ENCODE peak calls at places on chromosomes 5 and 9, in ten cellular contexts. One of them, this sample, is unnamed. For H3K4me1, the result is how much of the 10 kb centered on the place peaks cover.

GRCh38 chr9:113911850-113912249 is 35.7 kb downstream of the ZNF618 start:
- DNase-seq in psoas muscle: no peak
- DNase-seq in upper lobe of right lung: no peak
- DNase-seq in HCT116: no peak
- DNase-seq in lung: no peak
- DNase-seq in tibial nerve: no peak
- DNase-seq in transverse colon: no peak
- DNase-seq in Peyer's patch: no peak
- DNase-seq in H9: no peak
- DNase-seq in tibial artery: no peak
- DNase-seq in this sample: peak

GRCh38 chr5:52007230-52007858 is 624.1 kb downstream of the ISL1 start:
- DNase-seq in tibial artery: no peak
- DNase-seq in lung: no peak
- DNase-seq in H9: peak
- DNase-seq in upper lobe of right lung: no peak
- DNase-seq in tibial nerve: no peak
- DNase-seq in psoas muscle: no peak
- DNase-seq in HCT116: peak
- DNase-seq in Peyer's patch: no peak
- DNase-seq in transverse colon: no peak
- DNase-seq in this sample: no peak

GRCh38 chr9:7174884-7175283 is 417.1 kb downstream of the KDM4C start:
- DNase-seq in tibial nerve: no peak
- DNase-seq in transverse colon: no peak
- DNase-seq in Peyer's patch: no peak
- DNase-seq in lung: no peak
- DNase-seq in psoas muscle: no peak
- DNase-seq in tibial artery: no peak
- DNase-seq in upper lobe of right lung: no peak
- DNase-seq in H9: no peak
- DNase-seq in HCT116: no peak
- DNase-seq in this sample: no peak

GRCh38 chr5:130871346-130872086 is 293.5 kb downstream of the HINT1 start:
- DNase-seq in H9: peak
- DNase-seq in lung: no peak
- DNase-seq in upper lobe of right lung: no peak
- DNase-seq in tibial nerve: peak
- DNase-seq in tibial artery: no peak
- DNase-seq in Peyer's patch: peak
- DNase-seq in transverse colon: peak
- DNase-seq in psoas muscle: peak
- DNase-seq in HCT116: peak
- DNase-seq in this sample: no peak

GRCh38 chr5:135551593-135552447 is 16.1 kb upstream of the NEUROG1 start:
- DNase-seq in upper lobe of right lung: no peak
- DNase-seq in tibial artery: peak
- DNase-seq in lung: peak
- DNase-seq in transverse colon: peak
- DNase-seq in Peyer's patch: peak
- DNase-seq in tibial nerve: peak
- DNase-seq in psoas muscle: peak
- DNase-seq in HCT116: peak
- DNase-seq in H9: peak
- DNase-seq in this sample: peak

GRCh38 chr5:151085517-151086031 is 4.7 kb upstream of the TNIP1 start:
- DNase-seq in tibial nerve: peak
- DNase-seq in upper lobe of right lung: peak
- DNase-seq in Peyer's patch: peak
- DNase-seq in H9: no peak
- DNase-seq in psoas muscle: peak
- DNase-seq in lung: peak
- DNase-seq in transverse colon: peak
- DNase-seq in HCT116: no peak
- DNase-seq in tibial artery: no peak
- DNase-seq in this sample: no peak

GRCh38 chr5:17154211-17154996 is 63.0 kb upstream of the BASP1 start:
- DNase-seq in Peyer's patch: no peak
- DNase-seq in upper lobe of right lung: no peak
- DNase-seq in tibial nerve: no peak
- DNase-seq in tibial artery: no peak
- DNase-seq in lung: no peak
- DNase-seq in transverse colon: no peak
- DNase-seq in H9: no peak
- DNase-seq in psoas muscle: no peak
- DNase-seq in HCT116: no peak
- DNase-seq in this sample: no peak

GRCh38 chr5:4942831-4943178 is 197.3 kb upstream of the ADAMTS16 start:
- DNase-seq in HCT116: no peak
- DNase-seq in H9: peak
- DNase-seq in lung: no peak
- DNase-seq in upper lobe of right lung: no peak
- DNase-seq in tibial artery: no peak
- DNase-seq in transverse colon: no peak
- DNase-seq in psoas muscle: no peak
- DNase-seq in Peyer's patch: no peak
- DNase-seq in tibial nerve: no peak
- DNase-seq in this sample: peak

GRCh38 chr5:1282139-1282992 is 12.5 kb downstream of the TERT start:
- DNase-seq in transverse colon: no peak
- DNase-seq in tibial artery: no peak
- DNase-seq in H9: peak
- DNase-seq in HCT116: no peak
- DNase-seq in Peyer's patch: peak
- DNase-seq in tibial nerve: no peak
- DNase-seq in psoas muscle: no peak
- DNase-seq in lung: no peak
- DNase-seq in upper lobe of right lung: peak
- DNase-seq in this sample: no peak

GRCh38 chr9:137787376-137787775 is 90.2 kb upstream of the CACNA1B start:
- DNase-seq in psoas muscle: no peak
- DNase-seq in transverse colon: no peak
- DNase-seq in tibial nerve: no peak
- DNase-seq in upper lobe of right lung: peak
- DNase-seq in tibial artery: no peak
- DNase-seq in Peyer's patch: no peak
- DNase-seq in lung: no peak
- DNase-seq in H9: no peak
- DNase-seq in HCT116: no peak
- DNase-seq in this sample: no peak

GRCh38 chr5:107794731-107795130 is 124.0 kb upstream of the EFNA5 start:
- DNase-seq in lung: no peak
- DNase-seq in tibial nerve: no peak
- DNase-seq in H9: no peak
- DNase-seq in upper lobe of right lung: no peak
- DNase-seq in HCT116: no peak
- DNase-seq in tibial artery: no peak
- DNase-seq in psoas muscle: no peak
- DNase-seq in transverse colon: no peak
- DNase-seq in Peyer's patch: no peak
- DNase-seq in this sample: no peak

GRCh38 chr5:19928556-19929421 is 59.2 kb downstream of the CDH18 start:
- DNase-seq in transverse colon: no peak
- DNase-seq in tibial artery: no peak
- DNase-seq in H9: no peak
- DNase-seq in psoas muscle: no peak
- DNase-seq in tibial nerve: no peak
- DNase-seq in upper lobe of right lung: no peak
- DNase-seq in Peyer's patch: no peak
- DNase-seq in HCT116: no peak
- DNase-seq in lung: no peak
- DNase-seq in this sample: no peak

GRCh38 chr5:17976404-17976803 is 342.1 kb downstream of the TAF11L14 start:
- DNase-seq in lung: no peak
- DNase-seq in Peyer's patch: no peak
- DNase-seq in HCT116: no peak
- DNase-seq in transverse colon: no peak
- DNase-seq in psoas muscle: no peak
- DNase-seq in tibial nerve: no peak
- DNase-seq in H9: no peak
- DNase-seq in tibial artery: no peak
- DNase-seq in upper lobe of right lung: no peak
- DNase-seq in this sample: no peak

GRCh38 chr9:110869931-110870330 is 168.3 kb downstream of the LPAR1 start:
- DNase-seq in tibial nerve: no peak
- DNase-seq in psoas muscle: no peak
- DNase-seq in tibial artery: no peak
- DNase-seq in lung: no peak
- DNase-seq in H9: no peak
- DNase-seq in Peyer's patch: no peak
- DNase-seq in upper lobe of right lung: no peak
- DNase-seq in HCT116: no peak
- DNase-seq in transverse colon: no peak
- DNase-seq in this sample: no peak

GRCh38 chr5:124285071-124285470 is 461.4 kb downstream of the ZNF608 start:
- DNase-seq in tibial artery: no peak
- DNase-seq in Peyer's patch: no peak
- DNase-seq in lung: peak
- DNase-seq in tibial nerve: no peak
- DNase-seq in H9: no peak
- DNase-seq in psoas muscle: no peak
- DNase-seq in transverse colon: no peak
- DNase-seq in HCT116: no peak
- DNase-seq in upper lobe of right lung: no peak
- DNase-seq in this sample: no peak

GRCh38 chr9:120729796-120730195 is 15.5 kb upstream of the MEGF9 start:
- DNase-seq in upper lobe of right lung: no peak
- DNase-seq in tibial nerve: no peak
- DNase-seq in HCT116: no peak
- DNase-seq in transverse colon: no peak
- DNase-seq in H9: peak
- DNase-seq in tibial artery: no peak
- DNase-seq in psoas muscle: no peak
- DNase-seq in lung: no peak
- DNase-seq in Peyer's patch: no peak
- DNase-seq in this sample: no peak

GRCh38 chr5:151037561-151038291 is 17.3 kb downstream of the GPX3 start:
- DNase-seq in tibial nerve: peak
- DNase-seq in upper lobe of right lung: no peak
- DNase-seq in tibial artery: peak
- DNase-seq in HCT116: no peak
- DNase-seq in lung: no peak
- DNase-seq in Peyer's patch: no peak
- DNase-seq in transverse colon: no peak
- DNase-seq in H9: no peak
- DNase-seq in psoas muscle: peak
- DNase-seq in this sample: no peak

GRCh38 chr5:172870261-172870806 is 36.3 kb downstream of the ERGIC1 start:
- DNase-seq in upper lobe of right lung: no peak
- DNase-seq in H9: no peak
- DNase-seq in tibial nerve: peak
- DNase-seq in tibial artery: no peak
- DNase-seq in Peyer's patch: no peak
- DNase-seq in transverse colon: no peak
- DNase-seq in HCT116: no peak
- DNase-seq in lung: peak
- DNase-seq in psoas muscle: peak
- DNase-seq in this sample: no peak

GRCh38 chr5:59038169-59039002 is 455.5 kb downstream of the RAB3C start:
- DNase-seq in HCT116: no peak
- DNase-seq in H9: peak
- DNase-seq in Peyer's patch: peak
- DNase-seq in tibial artery: no peak
- DNase-seq in psoas muscle: no peak
- DNase-seq in lung: no peak
- DNase-seq in upper lobe of right lung: no peak
- DNase-seq in transverse colon: no peak
- DNase-seq in tibial nerve: no peak
- DNase-seq in this sample: no peak
- TF ChIP-seq CTCF in HCT116: no peak
- TF ChIP-seq CTCF in H9: no peak
- TF ChIP-seq CTCF in Peyer's patch: no peak
- TF ChIP-seq CTCF in tibial artery: no peak
- TF ChIP-seq CTCF in psoas muscle: no peak
- TF ChIP-seq CTCF in lung: no peak
- TF ChIP-seq CTCF in upper lobe of right lung: no peak
- TF ChIP-seq CTCF in transverse colon: no peak
- TF ChIP-seq CTCF in tibial nerve: no peak
- TF ChIP-seq CTCF in this sample: no peak

DNA sequence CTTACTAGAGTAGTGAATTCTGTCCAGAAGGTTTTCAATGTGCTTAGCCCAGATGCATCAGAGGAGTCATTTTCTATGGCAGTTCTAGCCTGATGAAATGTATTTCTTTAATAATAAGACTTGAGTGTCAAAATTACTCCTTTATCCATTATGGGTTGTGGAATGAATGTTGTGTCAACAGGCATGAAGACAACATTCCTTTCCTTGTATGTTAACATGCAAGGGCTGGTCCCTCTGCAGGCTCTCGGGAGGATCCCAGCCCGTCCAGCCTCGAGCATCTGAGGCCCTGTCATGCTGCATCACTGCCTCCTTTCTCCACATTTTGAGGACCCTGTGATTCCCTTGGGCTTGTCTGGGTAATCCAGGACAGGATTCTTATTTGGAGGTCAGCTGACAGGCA is 42.9 kb upstream of the FAM120AOS start:
- DNase-seq in H9: no peak
- DNase-seq in tibial nerve: no peak
- DNase-seq in lung: no peak
- DNase-seq in transverse colon: no peak
- DNase-seq in upper lobe of right lung: no peak
- DNase-seq in tibial artery: no peak
- DNase-seq in HCT116: no peak
- DNase-seq in psoas muscle: no peak
- DNase-seq in Peyer's patch: no peak
- DNase-seq in this sample: no peak
- H3K4me1 ChIP-seq in H9: under half
- H3K4me1 ChIP-seq in tibial nerve: under half
- H3K4me1 ChIP-seq in lung: under half
- H3K4me1 ChIP-seq in transverse colon: under half
- H3K4me1 ChIP-seq in upper lobe of right lung: under half
- H3K4me1 ChIP-seq in tibial artery: under half
- H3K4me1 ChIP-seq in HCT116: under half
- H3K4me1 ChIP-seq in psoas muscle: under half
- H3K4me1 ChIP-seq in Peyer's patch: under half
- H3K4me1 ChIP-seq in this sample: under half

DNA sequence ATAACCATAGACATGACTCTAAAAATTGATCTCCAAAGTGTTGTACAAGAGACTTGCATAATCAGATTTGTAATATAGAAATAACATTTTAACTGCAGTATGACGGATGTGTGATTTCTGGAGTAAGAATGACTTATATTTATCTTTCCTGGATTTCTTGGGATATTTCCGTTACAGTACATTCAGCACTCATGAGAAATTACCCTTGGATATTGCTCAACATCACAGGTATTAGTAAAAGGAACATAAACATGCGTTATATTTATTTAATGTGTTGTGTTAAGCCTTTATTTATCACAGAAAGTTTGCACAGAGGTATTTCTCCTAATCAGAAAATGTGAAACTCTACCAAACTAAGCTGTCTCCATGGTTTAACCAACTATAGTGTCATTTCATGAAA is 1823.9 kb upstream of the C9orf72 start:
- DNase-seq in tibial artery: no peak
- DNase-seq in psoas muscle: no peak
- DNase-seq in Peyer's patch: no peak
- DNase-seq in upper lobe of right lung: no peak
- DNase-seq in HCT116: no peak
- DNase-seq in transverse colon: no peak
- DNase-seq in tibial nerve: no peak
- DNase-seq in H9: no peak
- DNase-seq in lung: no peak
- DNase-seq in this sample: no peak
- H3K27ac ChIP-seq in tibial artery: no peak
- H3K27ac ChIP-seq in psoas muscle: no peak
- H3K27ac ChIP-seq in Peyer's patch: no peak
- H3K27ac ChIP-seq in upper lobe of right lung: no peak
- H3K27ac ChIP-seq in HCT116: no peak
- H3K27ac ChIP-seq in transverse colon: no peak
- H3K27ac ChIP-seq in tibial nerve: no peak
- H3K27ac ChIP-seq in H9: no peak
- H3K27ac ChIP-seq in lung: no peak
- H3K27ac ChIP-seq in this sample: no peak

GRCh38 chr9:128020692-128021091 is 39.9 kb upstream of the EEIG1 start:
- DNase-seq in H9: peak
- DNase-seq in Peyer's patch: no peak
- DNase-seq in tibial artery: no peak
- DNase-seq in transverse colon: no peak
- DNase-seq in lung: no peak
- DNase-seq in upper lobe of right lung: no peak
- DNase-seq in psoas muscle: no peak
- DNase-seq in HCT116: no peak
- DNase-seq in tibial nerve: no peak
- DNase-seq in this sample: no peak
- TF ChIP-seq CTCF in H9: peak
- TF ChIP-seq CTCF in Peyer's patch: peak
- TF ChIP-seq CTCF in tibial artery: no peak
- TF ChIP-seq CTCF in transverse colon: no peak
- TF ChIP-seq CTCF in lung: no peak
- TF ChIP-seq CTCF in upper lobe of right lung: peak
- TF ChIP-seq CTCF in psoas muscle: no peak
- TF ChIP-seq CTCF in HCT116: peak
- TF ChIP-seq CTCF in tibial nerve: no peak
- TF ChIP-seq CTCF in this sample: no peak

This sample was measured in pancreas.